ENCODE peak calls at places on chromosomes 16 and 17, in seven cellular contexts. N, P, D, O, R, Z and U are unnamed samples. For H3K4me1, the result is how much of the 10 kb centered on the place peaks cover.

GRCh38 chr17:60093694-60094093 is 15.0 kb upstream of the HEATR6 start:
- DNase-seq in N (no peak), P (no peak), D (no peak), O (no peak), R (no peak), Z (no peak), U (no peak)

GRCh38 chr17:78597923-78598545 is 20.8 kb upstream of the DNAH17 start:
- DNase-seq in N (no peak), P (no peak), D (no peak), O (no peak), R (no peak), Z (no peak), U (no peak)

GRCh38 chr17:35912339-35912912 is 18.1 kb downstream of the RDM1 start:
- DNase-seq in N (no peak), P (no peak), D (no peak), O (no peak), R (no peak), Z (no peak), U (no peak)

GRCh38 chr16:2586901-2587480 is 49.2 kb downstream of the PDPK1 start:
- DNase-seq in N (no peak), P (no peak), D (peak), O (no peak), R (no peak), Z (no peak), U (no peak)

GRCh38 chr16:75591001-75591852 is 25.0 kb downstream of the GABARAPL2 start:
- DNase-seq in N (no peak), P (peak), D (no peak), O (peak), R (no peak), Z (peak), U (no peak)

GRCh38 chr16:73794936-73795335 is 501.7 kb upstream of the PSMD7 start:
- DNase-seq in N (no peak), P (no peak), D (no peak), O (no peak), R (no peak), Z (peak), U (no peak)

GRCh38 chr16:56189990-56190902 is 1.0 kb upstream of the GNAO1 start:
- DNase-seq in N (no peak), P (peak), D (peak), O (no peak), R (no peak), Z (peak), U (no peak)

GRCh38 chr17:3796110-3796821 is 4.7 kb downstream of the ITGAE start:
- DNase-seq in N (peak), P (no peak), D (no peak), O (no peak), R (peak), Z (no peak), U (no peak)

GRCh38 chr16:65494080-65494479 is 372.2 kb upstream of the CDH11 start:
- DNase-seq in N (no peak), P (no peak), D (no peak), O (no peak), R (no peak), Z (no peak), U (no peak)

GRCh38 chr16:79381552-79382042 is 218.9 kb downstream of the MAF start:
- DNase-seq in N (no peak), P (peak), D (no peak), O (no peak), R (peak), Z (no peak), U (no peak)

GRCh38 chr16:67954421-67955196 is 10.7 kb upstream of the LCAT start:
- DNase-seq in N (no peak), P (no peak), D (peak), O (no peak), R (no peak), Z (no peak), U (no peak)

GRCh38 chr16:2664522-2665096 is 17.7 kb upstream of the KCTD5 start:
- DNase-seq in N (peak), P (no peak), D (no peak), O (no peak), R (no peak), Z (no peak), U (no peak)

GRCh38 chr16:10622036-10622921 is 41.9 kb upstream of the EMP2 start:
- DNase-seq in N (no peak), P (peak), D (no peak), O (peak), R (no peak), Z (no peak), U (no peak)

GRCh38 chr16:85810097-85810741 is 10.7 kb downstream of the COX4I1 start:
- DNase-seq in N (no peak), P (no peak), D (peak), O (no peak), R (no peak), Z (no peak), U (no peak)

GRCh38 chr17:41518789-41519449 is at the start of gene KRT15:
- DNase-seq in N (no peak), P (no peak), D (peak), O (no peak), R (no peak), Z (no peak), U (no peak)

GRCh38 chr16:72997141-72997542 is 50.8 kb downstream of the ZFHX3 start:
- DNase-seq in N (peak), P (no peak), D (no peak), O (peak), R (no peak), Z (no peak), U (no peak)

GRCh38 chr17:80395402-80396151 is 19.4 kb upstream of the ENDOV start:
- DNase-seq in N (no peak), P (peak), D (no peak), O (no peak), R (no peak), Z (no peak), U (no peak)

GRCh38 chr16:19804538-19805323 is 79.9 kb downstream of the GPRC5B start:
- DNase-seq in N (peak), P (peak), D (peak), O (peak), R (no peak), Z (peak), U (peak)

GRCh38 chr16:1357906-1358566 is 6.3 kb downstream of the GNPTG start:
- DNase-seq in N (no peak), P (no peak), D (no peak), O (no peak), R (no peak), Z (no peak), U (no peak)

GRCh38 chr17:67606471-67606870 is 111.3 kb upstream of the NOL11 start:
- DNase-seq in N (peak), P (no peak), D (no peak), O (peak), R (no peak), Z (no peak), U (no peak)

GRCh38 chr17:67922503-67922902 is 73.8 kb downstream of the C17orf58 start:
- DNase-seq in N (no peak), P (no peak), D (no peak), O (no peak), R (no peak), Z (no peak), U (no peak)

GRCh38 chr17:43839670-43840101 is 6.7 kb upstream of the MPP3 start:
- DNase-seq in N (peak), P (peak), D (no peak), O (no peak), R (no peak), Z (peak), U (no peak)

GRCh38 chr17:32268734-32269288 is 3.2 kb downstream of the RHBDL3 start:
- DNase-seq in N (no peak), P (no peak), D (no peak), O (no peak), R (no peak), Z (no peak), U (no peak)

GRCh38 chr16:31456988-31457360 is 2.3 kb upstream of the ARMC5 start:
- DNase-seq in N (no peak), P (no peak), D (no peak), O (no peak), R (no peak), Z (no peak), U (no peak)

GRCh38 chr16:53480394-53480793 is 22.6 kb downstream of the AKTIP start:
- DNase-seq in N (no peak), P (no peak), D (no peak), O (no peak), R (no peak), Z (no peak), U (no peak)

GRCh38 chr17:49454050-49454449 is 39.4 kb upstream of the PHB1 start:
- DNase-seq in N (no peak), P (no peak), D (no peak), O (no peak), R (no peak), Z (no peak), U (no peak)

GRCh38 chr16:72961115-72961832 is 86.7 kb downstream of the ZFHX3 start:
- DNase-seq in N (no peak), P (no peak), D (no peak), O (no peak), R (no peak), Z (no peak), U (no peak)

GRCh38 chr16:67016681-67017450 is 12.1 kb upstream of the CBFB start:
- DNase-seq in N (no peak), P (no peak), D (no peak), O (no peak), R (no peak), Z (no peak), U (no peak)

GRCh38 chr16:15950167-15950854 is 895 bp downstream of the ABCC1 start:
- DNase-seq in N (peak), P (peak), D (no peak), O (peak), R (peak), Z (no peak), U (peak)

GRCh38 chr16:48052731-48053130 is 103.1 kb downstream of the ABCC12 start:
- DNase-seq in N (no peak), P (no peak), D (no peak), O (no peak), R (no peak), Z (no peak), U (no peak)

GRCh38 chr16:85615014-85615851 is 2.1 kb downstream of the GSE1 start:
- DNase-seq in N (peak), P (peak), D (peak), O (peak), R (peak), Z (no peak), U (no peak)

GRCh38 chr16:12971216-12971615 is 69.8 kb downstream of the SHISA9 start:
- DNase-seq in N (peak), P (no peak), D (no peak), O (no peak), R (no peak), Z (no peak), U (no peak)

GRCh38 chr16:8537691-8538342 is 52.5 kb downstream of the TMEM114 start:
- DNase-seq in N (peak), P (no peak), D (no peak), O (no peak), R (no peak), Z (no peak), U (no peak)

GRCh38 chr16:8528471-8528870 is 61.8 kb downstream of the TMEM114 start:
- DNase-seq in N (no peak), P (no peak), D (no peak), O (no peak), R (no peak), Z (no peak), U (no peak)

GRCh38 chr16:8530756-8531155 is 59.6 kb downstream of the TMEM114 start:
- DNase-seq in N (no peak), P (no peak), D (no peak), O (no peak), R (no peak), Z (no peak), U (no peak)

DNA sequence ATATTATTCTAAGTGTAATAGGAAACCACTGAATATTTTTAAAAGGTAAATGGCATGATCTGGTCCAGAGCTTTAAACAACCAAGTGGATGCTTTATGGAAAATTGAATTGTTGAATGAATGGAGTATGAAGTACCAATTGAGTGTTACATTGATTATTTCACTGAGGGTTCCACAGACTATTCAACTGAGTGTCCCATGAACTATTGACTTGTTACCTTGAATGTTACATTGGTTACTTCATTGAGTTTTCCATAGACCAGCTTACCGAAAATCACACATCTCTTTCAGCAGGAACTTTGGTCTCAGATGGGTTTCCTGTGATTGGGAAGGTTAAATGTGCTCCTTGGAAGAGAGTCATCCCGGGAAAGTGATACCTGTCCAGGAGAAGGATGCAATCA is 56.8 kb downstream of the TMEM114 start:
- DNase-seq in N (no peak), P (no peak), D (no peak), O (no peak), R (no peak), Z (no peak), U (no peak)
- H3K4me1 ChIP-seq in N (under half), P (under half), D (under half), O (under half), R (under half), Z (under half), U (under half)

GRCh38 chr16:70708381-70709253 is 22.8 kb upstream of the MTSS2 start:
- DNase-seq in N (no peak), P (peak), D (no peak), O (no peak), R (no peak), Z (no peak), U (no peak)

GRCh38 chr16:70709457-70709856 is 23.6 kb upstream of the MTSS2 start:
- DNase-seq in N (no peak), P (no peak), D (no peak), O (no peak), R (no peak), Z (no peak), U (no peak)

GRCh38 chr16:70710422-70711210 is 24.8 kb upstream of the MTSS2 start:
- DNase-seq in N (no peak), P (no peak), D (no peak), O (no peak), R (no peak), Z (no peak), U (no peak)

GRCh38 chr16:70711211-70711978 is 25.5 kb upstream of the MTSS2 start:
- DNase-seq in N (no peak), P (no peak), D (no peak), O (no peak), R (no peak), Z (no peak), U (no peak)

GRCh38 chr16:70709961-70710360 is 24.1 kb upstream of the MTSS2 start:
- DNase-seq in N (no peak), P (no peak), D (no peak), O (no peak), R (no peak), Z (no peak), U (no peak)
- H3K4me1 ChIP-seq in N (half or more), P (under half), D (under half), O (under half), R (under half), Z (under half), U (under half)

DNA sequence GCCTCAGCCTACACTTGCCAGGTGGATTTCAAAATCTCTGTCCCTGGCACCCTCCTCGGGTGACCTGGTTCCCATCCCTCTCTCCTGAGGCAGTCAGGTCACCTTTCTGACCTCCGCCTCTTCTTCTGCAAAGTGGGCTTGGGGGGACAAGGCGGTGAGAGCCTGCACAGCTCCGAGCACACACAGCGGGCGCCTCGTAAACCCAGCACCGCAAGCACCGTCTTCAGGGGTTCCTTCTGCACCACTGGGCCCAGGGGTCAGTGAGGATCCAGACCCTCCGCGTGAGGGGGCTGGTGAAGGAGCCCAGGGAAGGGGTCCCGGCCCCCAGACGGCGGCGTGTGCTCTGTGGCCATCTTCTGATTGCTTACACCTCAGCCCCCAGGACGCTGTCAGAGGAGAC is 2.9 kb downstream of the CBFA2T3 start:
- DNase-seq in N (no peak), P (no peak), D (peak), O (no peak), R (no peak), Z (peak), U (no peak)
- H3K4me1 ChIP-seq in N (under half), P (under half), D (under half), O (under half), R (under half), Z (under half), U (under half)

GRCh38 chr17:39632153-39632941 is 4.6 kb upstream of the STARD3 start:
- DNase-seq in N (peak), P (no peak), D (peak), O (no peak), R (no peak), Z (no peak), U (no peak)
- H3K4me1 ChIP-seq in N (under half), P (half or more), D (under half), O (under half), R (under half), Z (under half), U (under half)

DNA sequence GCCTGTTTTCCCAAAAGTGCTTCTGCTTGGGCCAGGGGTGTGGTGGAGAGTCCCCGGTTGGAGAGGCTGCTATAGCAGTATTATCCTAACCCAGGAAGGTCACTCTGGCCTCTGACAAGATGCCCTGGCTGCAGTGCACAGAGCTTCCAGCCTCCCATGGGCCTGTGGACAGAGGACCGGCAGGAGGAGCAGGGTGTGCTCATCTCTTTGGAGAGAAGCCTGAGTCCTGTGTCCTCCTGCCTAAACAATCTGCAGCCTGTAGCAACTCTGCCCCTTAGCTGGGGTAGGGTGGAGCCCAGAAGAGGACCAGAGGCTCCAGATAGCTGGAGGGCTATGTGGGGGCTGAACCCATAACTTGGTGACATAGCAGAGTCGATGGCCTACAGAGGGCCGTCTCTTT is 78.0 kb downstream of the MPRIP start:
- DNase-seq in N (no peak), P (no peak), D (peak), O (no peak), R (no peak), Z (no peak), U (no peak)
- H3K4me1 ChIP-seq in N (half or more), P (under half), D (under half), O (under half), R (half or more), Z (half or more), U (half or more)

GRCh38 chr17:40329981-40330794 is 21.2 kb downstream of the RARA start:
- DNase-seq in N (peak), P (no peak), D (peak), O (no peak), R (no peak), Z (peak), U (no peak)

GRCh38 chr17:40327735-40328385 is 18.9 kb downstream of the RARA start:
- DNase-seq in N (no peak), P (no peak), D (no peak), O (no peak), R (no peak), Z (peak), U (no peak)

GRCh38 chr17:40326832-40327199 is 17.8 kb downstream of the RARA start:
- DNase-seq in N (no peak), P (no peak), D (peak), O (no peak), R (no peak), Z (peak), U (no peak)

GRCh38 chr17:40327244-40327666 is 18.3 kb downstream of the RARA start:
- DNase-seq in N (no peak), P (no peak), D (no peak), O (no peak), R (no peak), Z (peak), U (no peak)

GRCh38 chr17:40328386-40328766 is 19.4 kb downstream of the RARA start:
- DNase-seq in N (no peak), P (no peak), D (no peak), O (no peak), R (no peak), Z (no peak), U (no peak)
- H3K4me1 ChIP-seq in N (half or more), P (under half), D (under half), O (half or more), R (half or more), Z (half or more), U (half or more)